ENCODE peak calls at places on chromosomes 13 and 19, in four cellular contexts. L is pancreas, O is brain microvascular endothelial cell, J is endodermal cell. F is an unnamed sample.

GRCh38 chr19:38388310-38389100 is at the start of gene SPRED3:
- DNase-seq in L (peak), O (no peak), J (no peak), F (no peak)

GRCh38 chr13:26914624-26915023 is 154.0 kb upstream of the GPR12 start:
- DNase-seq in L (no peak), O (no peak), J (peak), F (no peak)

GRCh38 chr19:10756791-10757190 is 38.9 kb downstream of the DNM2 start:
- DNase-seq in L (no peak), O (no peak), J (no peak), F (no peak)

GRCh38 chr19:1245884-1246816 is 2.2 kb upstream of the MIDN start:
- DNase-seq in L (peak), O (no peak), J (peak), F (no peak)

GRCh38 chr19:33193864-33194362 is at the start of gene LRP3:
- DNase-seq in L (peak), O (no peak), J (peak), F (no peak)

GRCh38 chr13:40351537-40352384 is 314.7 kb downstream of the FOXO1 start:
- DNase-seq in L (no peak), O (no peak), J (no peak), F (no peak)

GRCh38 chr13:33262069-33262487 is 23.5 kb downstream of the STARD13 start:
- DNase-seq in L (no peak), O (no peak), J (peak), F (no peak)

GRCh38 chr13:59458908-59459579 is 704.7 kb downstream of the DIAPH3 start:
- DNase-seq in L (no peak), O (peak), J (no peak), F (no peak)

GRCh38 chr13:36082806-36083205 is 48.4 kb downstream of the DCLK1 start:
- DNase-seq in L (no peak), O (no peak), J (no peak), F (no peak)

GRCh38 chr13:25375727-25376358 is 4.1 kb downstream of the ATP8A2 start:
- DNase-seq in L (no peak), O (peak), J (peak), F (no peak)

GRCh38 chr19:12156254-12157058 is at the start of gene ZNF625:
- DNase-seq in L (peak), O (peak), J (peak), F (peak)

GRCh38 chr13:105972811-105973590 is 562.5 kb downstream of the EFNB2 start:
- DNase-seq in L (no peak), O (no peak), J (no peak), F (no peak)

GRCh38 chr19:40332669-40333068 is 15.5 kb downstream of the C19orf47 start:
- DNase-seq in L (no peak), O (no peak), J (no peak), F (no peak)

GRCh38 chr19:4375620-4376228 is 24.6 kb downstream of the SH3GL1 start:
- DNase-seq in L (peak), O (peak), J (peak), F (no peak)

GRCh38 chr19:44845286-44845611 is 848 bp upstream of the NECTIN2 start:
- DNase-seq in L (peak), O (no peak), J (no peak), F (no peak)

GRCh38 chr13:80547885-80548284 is 207.0 kb upstream of the SPRY2 start:
- DNase-seq in L (no peak), O (peak), J (no peak), F (no peak)

GRCh38 chr13:70960841-70961443 is 852.7 kb upstream of the KLHL1 start:
- DNase-seq in L (no peak), O (peak), J (no peak), F (no peak)
- TF ChIP-seq CTCF in L (no peak), O (peak), J (peak), F (peak)

GRCh38 chr13:43984292-43984691 is 104.6 kb downstream of the LACC1 start:
- DNase-seq in L (no peak), O (no peak), J (no peak), F (no peak)
- TF ChIP-seq CTCF in L (no peak), O (no peak), J (no peak), F (no peak)

GRCh38 chr13:28138012-28138755 is at the start of gene PAN3:
- DNase-seq in L (peak), O (peak), J (peak), F (peak)
- TF ChIP-seq CTCF in L (no peak), O (no peak), J (peak), F (no peak)

GRCh38 chr19:43595605-43595998 is 332 bp downstream of the IRGQ start:
- DNase-seq in L (peak), O (no peak), J (no peak), F (no peak)

GRCh38 chr19:43594081-43594697 is 1.7 kb downstream of the IRGQ start:
- DNase-seq in L (no peak), O (no peak), J (no peak), F (no peak)

GRCh38 chr19:43596842-43597461 is 557 bp downstream of the ZNF576 start:
- DNase-seq in L (no peak), O (no peak), J (no peak), F (no peak)

GRCh38 chr19:43594710-43595604 is 977 bp downstream of the IRGQ start:
- DNase-seq in L (peak), O (peak), J (peak), F (no peak)

GRCh38 chr19:43595999-43596841 is at the start of the genes IRGQ and ZNF576:
- DNase-seq in L (peak), O (peak), J (peak), F (peak)
- TF ChIP-seq CTCF in L (no peak), O (no peak), J (no peak), F (no peak)

GRCh38 chr13:79406597-79406908 is 498 bp upstream of the RBM26 start:
- DNase-seq in L (no peak), O (no peak), J (no peak), F (no peak)

GRCh38 chr13:79407349-79407979 is 1.4 kb upstream of the RBM26 start:
- DNase-seq in L (no peak), O (no peak), J (no peak), F (no peak)

GRCh38 chr13:79405501-79405830 is 589 bp downstream of the RBM26 start:
- DNase-seq in L (no peak), O (no peak), J (no peak), F (no peak)

GRCh38 chr13:79404985-79405384 is 1.1 kb downstream of the RBM26 start:
- DNase-seq in L (no peak), O (no peak), J (no peak), F (no peak)

DNA sequence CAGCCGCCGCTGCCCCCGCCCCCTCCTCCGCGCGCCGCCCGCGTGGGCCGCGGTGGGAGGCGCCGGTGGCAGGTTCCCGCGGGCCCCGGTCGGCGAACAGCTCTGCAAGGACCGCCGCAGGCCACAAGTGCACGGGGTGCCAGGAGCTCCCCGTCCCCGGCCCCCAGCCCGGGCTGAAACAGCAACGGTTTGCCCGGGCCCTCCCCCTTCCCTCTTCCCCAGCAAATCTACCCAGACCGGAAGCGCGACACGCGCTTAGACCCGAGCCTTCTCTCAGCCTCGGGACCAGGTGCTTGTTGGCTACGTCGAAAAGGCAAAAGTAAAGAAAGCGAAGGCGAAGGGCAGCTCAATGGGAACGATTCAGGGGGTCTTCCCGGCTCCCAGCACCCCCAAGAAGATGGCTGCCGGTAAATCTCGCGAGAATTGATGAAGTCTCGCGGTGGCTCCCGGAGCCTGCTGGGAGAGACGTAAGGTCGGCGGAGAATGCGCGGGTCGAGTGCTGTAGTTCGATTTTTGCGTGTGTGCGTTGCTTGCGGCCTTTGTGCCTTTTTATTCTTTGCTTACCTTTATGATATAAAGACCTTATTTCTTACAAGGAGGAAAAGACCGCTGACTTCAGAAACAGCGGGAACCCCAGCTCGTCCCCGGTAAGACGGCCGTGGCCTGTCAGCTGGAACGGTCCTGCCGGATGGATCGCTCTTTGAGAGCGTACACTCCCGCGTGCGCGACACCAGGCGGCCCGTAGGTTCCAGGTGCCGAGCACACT is at the start of gene RBM26:
- DNase-seq in L (peak), O (peak), J (peak), F (peak)
- TF ChIP-seq CTCF in L (no peak), O (peak), J (peak), F (no peak)

GRCh38 chr19:46579286-46579944 is 21.7 kb upstream of the CALM3 start:
- DNase-seq in L (no peak), O (no peak), J (peak), F (peak)
- TF ChIP-seq CTCF in L (no peak), O (no peak), J (peak), F (peak)

GRCh38 chr19:37306383-37306963 is 64.4 kb upstream of the ZNF527 start:
- DNase-seq in L (no peak), O (no peak), J (no peak), F (no peak)

GRCh38 chr19:37304884-37305255 is 66.0 kb upstream of the ZNF527 start:
- DNase-seq in L (no peak), O (no peak), J (no peak), F (no peak)

GRCh38 chr19:37304190-37304883 is 66.6 kb upstream of the ZNF527 start:
- DNase-seq in L (peak), O (no peak), J (peak), F (no peak)

GRCh38 chr19:37313335-37313627 is 57.6 kb upstream of the ZNF527 start:
- DNase-seq in L (no peak), O (no peak), J (no peak), F (no peak)

DNA sequence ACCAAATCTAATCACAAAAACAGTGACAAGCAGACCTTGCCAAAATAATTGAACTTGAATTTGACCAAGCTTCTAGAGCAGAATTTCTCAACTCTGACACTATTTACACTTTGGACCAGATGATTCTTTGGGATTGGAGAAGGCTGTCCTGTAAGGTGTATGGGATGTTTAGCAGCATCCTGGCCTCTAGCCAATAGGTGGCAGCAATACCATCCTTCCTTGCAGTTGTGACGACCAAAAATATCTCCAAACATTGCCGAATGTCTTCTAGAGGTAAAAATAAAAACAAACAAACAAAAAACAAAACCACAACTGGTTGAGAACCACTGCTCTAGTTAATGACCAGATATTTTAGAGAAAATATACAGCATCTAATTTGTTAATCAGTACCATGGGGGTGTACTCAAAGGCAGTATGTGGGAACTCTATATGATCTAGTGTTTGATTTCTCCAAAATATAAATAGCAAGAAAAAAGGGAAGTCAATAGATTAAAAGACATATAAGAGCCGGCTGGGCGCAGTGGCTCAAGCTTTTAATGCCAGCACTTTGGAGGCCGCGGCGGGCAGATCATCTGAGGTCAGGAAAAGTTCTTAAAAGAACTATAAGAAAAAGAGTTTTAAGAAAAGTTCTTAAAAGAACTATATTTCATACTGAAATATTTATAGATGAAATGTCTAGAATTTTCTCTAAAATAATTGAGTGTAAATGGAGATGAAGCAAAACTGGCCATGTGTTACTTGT is 60.9 kb upstream of the ZNF527 start:
- DNase-seq in L (no peak), O (no peak), J (peak), F (no peak)
- TF ChIP-seq CTCF in L (no peak), O (peak), J (peak), F (no peak)

F was measured in osteocyte.